ENCODE peak calls at places on chromosomes 5 and 9, in nine cellular contexts. N is upper lobe of right lung, A is endothelial cell, G is WTC11, Y is neural crest cell, L is Panc1, M is H9, H is stomach, Z is nephron progenitor cell. F is an unnamed sample.

GRCh38 chr9:2494571-2494970 is 127.0 kb upstream of the VLDLR start:
- DNase-seq in N (no peak), A (no peak), G (no peak), Y (no peak), L (no peak), M (peak), H (no peak), Z (no peak), F (no peak)

GRCh38 chr9:81906656-81907055 is 21.6 kb upstream of the SPATA31D4 start:
- DNase-seq in N (no peak), A (no peak), G (no peak), Y (no peak), L (no peak), M (no peak), H (no peak), Z (no peak), F (no peak)

GRCh38 chr5:154779105-154779504 is 23.9 kb downstream of the LARP1 start:
- DNase-seq in N (no peak), A (no peak), G (no peak), Y (no peak), L (peak), M (no peak), H (no peak), Z (no peak), F (no peak)

GRCh38 chr5:32760091-32760509 is 49.0 kb downstream of the NPR3 start:
- DNase-seq in N (no peak), A (no peak), G (no peak), Y (no peak), L (peak), M (no peak), H (no peak), Z (no peak), F (no peak)

GRCh38 chr5:158020555-158021418 is 161.8 kb upstream of the CLINT1 start:
- DNase-seq in N (no peak), A (no peak), G (no peak), Y (no peak), L (no peak), M (no peak), H (no peak), Z (no peak), F (no peak)

GRCh38 chr9:123784513-123784912 is 145.4 kb downstream of the DENND1A start:
- DNase-seq in N (no peak), A (no peak), G (no peak), Y (no peak), L (no peak), M (no peak), H (no peak), Z (no peak), F (no peak)

GRCh38 chr9:126373241-126373640 is 46.6 kb downstream of the MVB12B start:
- DNase-seq in N (no peak), A (peak), G (no peak), Y (no peak), L (no peak), M (no peak), H (no peak), Z (no peak), F (no peak)

GRCh38 chr5:172403191-172403794 is 51.0 kb downstream of the SH3PXD2B start:
- DNase-seq in N (no peak), A (peak), G (peak), Y (peak), L (no peak), M (no peak), H (no peak), Z (peak), F (no peak)

GRCh38 chr9:14466828-14467227 is 152.9 kb upstream of the NFIB start:
- DNase-seq in N (no peak), A (no peak), G (peak), Y (no peak), L (no peak), M (no peak), H (no peak), Z (no peak), F (no peak)

GRCh38 chr9:18061856-18062255 is 412.1 kb upstream of the ADAMTSL1 start:
- DNase-seq in N (no peak), A (no peak), G (no peak), Y (no peak), L (no peak), M (no peak), H (no peak), Z (no peak), F (no peak)

GRCh38 chr5:56339732-56340131 is 106.6 kb upstream of the ANKRD55 start:
- DNase-seq in N (no peak), A (no peak), G (no peak), Y (no peak), L (no peak), M (no peak), H (no peak), Z (no peak), F (no peak)

GRCh38 chr5:76831108-76831447 is 12.2 kb downstream of the F2RL1 start:
- DNase-seq in N (no peak), A (peak), G (no peak), Y (no peak), L (no peak), M (no peak), H (peak), Z (no peak), F (no peak)

GRCh38 chr9:110742741-110743371 is 74.3 kb downstream of the MUSK start:
- DNase-seq in N (no peak), A (no peak), G (peak), Y (no peak), L (no peak), M (no peak), H (no peak), Z (no peak), F (no peak)

GRCh38 chr9:7368410-7369292 is 430.9 kb downstream of the DMAC1 start:
- DNase-seq in N (no peak), A (no peak), G (no peak), Y (no peak), L (no peak), M (no peak), H (no peak), Z (no peak), F (no peak)

GRCh38 chr9:123370108-123370507 is 14.1 kb downstream of the CRB2 start:
- DNase-seq in N (no peak), A (no peak), G (no peak), Y (no peak), L (no peak), M (no peak), H (no peak), Z (no peak), F (no peak)

GRCh38 chr9:17802249-17802857 is 223.5 kb downstream of the SH3GL2 start:
- DNase-seq in N (no peak), A (peak), G (no peak), Y (no peak), L (no peak), M (no peak), H (no peak), Z (no peak), F (no peak)

GRCh38 chr5:1660511-1660910 is 136.8 kb upstream of the LPCAT1 start:
- DNase-seq in N (peak), A (no peak), G (no peak), Y (no peak), L (no peak), M (peak), H (no peak), Z (no peak), F (no peak)

GRCh38 chr9:95725045-95725444 is 150.4 kb upstream of the ERCC6L2 start:
- DNase-seq in N (no peak), A (no peak), G (no peak), Y (no peak), L (no peak), M (no peak), H (no peak), Z (no peak), F (no peak)

GRCh38 chr5:177232761-177233160 is 70.8 kb downstream of the RAB24 start:
- DNase-seq in N (no peak), A (no peak), G (no peak), Y (no peak), L (no peak), M (no peak), H (no peak), Z (no peak), F (no peak)

GRCh38 chr5:38645508-38645907 is 89.1 kb upstream of the LIFR start:
- DNase-seq in N (no peak), A (no peak), G (no peak), Y (no peak), L (no peak), M (no peak), H (no peak), Z (no peak), F (no peak)

GRCh38 chr5:116764941-116765340 is 190.3 kb upstream of the SEMA6A start:
- DNase-seq in N (no peak), A (no peak), G (no peak), Y (no peak), L (no peak), M (no peak), H (no peak), Z (no peak), F (no peak)

GRCh38 chr5:6759401-6759800 is 46.2 kb downstream of the TENT4A start:
- DNase-seq in N (no peak), A (no peak), G (no peak), Y (no peak), L (no peak), M (peak), H (no peak), Z (no peak), F (peak)

GRCh38 chr9:130171226-130172148 is 717 bp upstream of the NCS1 start:
- DNase-seq in N (no peak), A (no peak), G (peak), Y (no peak), L (no peak), M (peak), H (no peak), Z (no peak), F (no peak)

GRCh38 chr5:99169309-99169708 is 240.5 kb upstream of the CHD1 start:
- DNase-seq in N (no peak), A (no peak), G (no peak), Y (no peak), L (no peak), M (no peak), H (no peak), Z (no peak), F (no peak)

GRCh38 chr5:83000448-83000847 is 76.7 kb downstream of the TMEM167A start:
- DNase-seq in N (no peak), A (no peak), G (no peak), Y (no peak), L (no peak), M (no peak), H (no peak), Z (no peak), F (no peak)

GRCh38 chr9:94681508-94681907 is 42.2 kb upstream of the FBP1 start:
- DNase-seq in N (peak), A (peak), G (peak), Y (peak), L (no peak), M (peak), H (peak), Z (peak), F (peak)

GRCh38 chr5:154460172-154460571 is 14.4 kb downstream of the SAP30L start:
- DNase-seq in N (no peak), A (no peak), G (no peak), Y (no peak), L (no peak), M (no peak), H (no peak), Z (no peak), F (no peak)

GRCh38 chr5:53095931-53096525 is 13.5 kb downstream of the MOCS2 start:
- DNase-seq in N (no peak), A (peak), G (peak), Y (peak), L (peak), M (peak), H (peak), Z (peak), F (peak)

GRCh38 chr9:98228392-98229089 is 26.9 kb downstream of the TBC1D2 start:
- DNase-seq in N (no peak), A (no peak), G (no peak), Y (no peak), L (no peak), M (no peak), H (no peak), Z (no peak), F (no peak)

GRCh38 chr9:109793196-109793595 is 13.2 kb downstream of the PALM2AKAP2 start:
- DNase-seq in N (no peak), A (no peak), G (no peak), Y (no peak), L (no peak), M (no peak), H (no peak), Z (no peak), F (no peak)

GRCh38 chr5:72586788-72587530 is 79.7 kb upstream of the ZNF366 start:
- DNase-seq in N (no peak), A (no peak), G (no peak), Y (no peak), L (no peak), M (no peak), H (no peak), Z (no peak), F (no peak)

GRCh38 chr5:157449011-157449723 is 10.8 kb upstream of the NIPAL4 start:
- DNase-seq in N (no peak), A (no peak), G (no peak), Y (no peak), L (no peak), M (peak), H (peak), Z (no peak), F (no peak)

GRCh38 chr9:134624827-134625181 is 16.8 kb upstream of the COL5A1 start:
- DNase-seq in N (peak), A (no peak), G (peak), Y (no peak), L (no peak), M (peak), H (no peak), Z (no peak), F (no peak)

GRCh38 chr5:112339761-112340160 is 79.3 kb downstream of the EPB41L4A start:
- DNase-seq in N (no peak), A (no peak), G (no peak), Y (no peak), L (no peak), M (no peak), H (no peak), Z (no peak), F (no peak)

GRCh38 chr5:91016954-91017690 is 366.0 kb downstream of the ARRDC3 start:
- DNase-seq in N (no peak), A (no peak), G (no peak), Y (no peak), L (no peak), M (no peak), H (no peak), Z (no peak), F (no peak)

GRCh38 chr5:88405783-88406182 is 137.1 kb upstream of the TMEM161B start:
- DNase-seq in N (no peak), A (no peak), G (no peak), Y (no peak), L (no peak), M (no peak), H (no peak), Z (no peak), F (no peak)

GRCh38 chr9:97773723-97774122 is 76.6 kb upstream of the XPA start:
- DNase-seq in N (no peak), A (no peak), G (no peak), Y (no peak), L (no peak), M (no peak), H (peak), Z (no peak), F (no peak)

GRCh38 chr9:135890190-135890861 is 17.0 kb downstream of the CAMSAP1 start:
- DNase-seq in N (peak), A (no peak), G (no peak), Y (no peak), L (no peak), M (no peak), H (peak), Z (no peak), F (no peak)
- TF ChIP-seq CTCF in N (no peak), A (no peak), G (no peak), Y (no peak), L (no peak), M (no peak), H (no peak), Z (no peak), F (no peak)

DNA sequence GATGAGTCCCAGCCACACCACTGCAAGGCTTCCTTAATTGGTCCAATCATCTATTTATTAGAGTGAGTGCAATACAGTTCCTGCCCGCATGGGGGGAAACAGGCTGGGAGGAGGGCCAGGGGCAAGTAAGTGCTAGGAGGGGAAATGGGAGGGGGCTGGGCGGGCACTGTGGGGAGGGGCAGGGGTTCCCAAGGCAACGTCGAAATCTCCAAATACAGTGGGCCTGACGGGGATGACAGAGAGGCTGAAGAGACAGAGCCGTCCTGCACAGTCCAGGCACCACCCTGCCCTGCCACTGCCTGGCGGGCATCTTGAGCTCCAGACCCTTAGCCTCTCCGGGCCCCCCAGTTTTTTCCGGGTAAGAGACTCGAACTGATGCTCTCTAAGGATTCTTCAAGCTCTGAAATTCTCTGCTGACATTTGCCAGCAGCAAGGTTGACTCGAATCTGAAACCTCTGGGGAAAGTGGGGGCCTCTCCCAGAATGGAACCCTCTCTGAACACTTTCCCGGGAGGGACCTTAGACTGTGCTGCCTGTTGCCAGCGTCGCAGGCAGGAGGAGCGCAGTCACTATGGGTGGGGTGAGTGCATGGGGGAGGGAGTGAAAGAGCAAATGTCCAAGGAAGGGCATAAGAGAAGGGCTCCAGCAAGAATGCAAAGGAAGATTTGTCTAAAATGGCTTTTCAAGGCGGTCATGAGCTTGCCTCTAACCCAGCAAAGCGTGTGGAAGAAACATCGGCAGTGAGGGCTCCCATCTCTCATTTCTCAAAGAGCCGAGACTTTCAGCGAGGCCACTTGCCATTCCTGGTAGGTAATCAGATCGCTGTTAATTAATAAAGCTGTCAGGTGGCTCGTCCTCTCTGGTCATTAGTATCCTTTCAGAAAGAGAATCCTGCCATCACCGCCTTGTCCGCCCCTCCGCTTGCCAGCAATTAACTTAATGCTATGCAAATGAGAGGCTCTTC is 98.9 kb downstream of the GTF3C4 start:
- DNase-seq in N (peak), A (peak), G (peak), Y (no peak), L (no peak), M (peak), H (peak), Z (peak), F (peak)
- TF ChIP-seq CTCF in N (peak), A (peak), G (peak), Y (peak), L (peak), M (peak), H (peak), Z (peak), F (peak)

DNA sequence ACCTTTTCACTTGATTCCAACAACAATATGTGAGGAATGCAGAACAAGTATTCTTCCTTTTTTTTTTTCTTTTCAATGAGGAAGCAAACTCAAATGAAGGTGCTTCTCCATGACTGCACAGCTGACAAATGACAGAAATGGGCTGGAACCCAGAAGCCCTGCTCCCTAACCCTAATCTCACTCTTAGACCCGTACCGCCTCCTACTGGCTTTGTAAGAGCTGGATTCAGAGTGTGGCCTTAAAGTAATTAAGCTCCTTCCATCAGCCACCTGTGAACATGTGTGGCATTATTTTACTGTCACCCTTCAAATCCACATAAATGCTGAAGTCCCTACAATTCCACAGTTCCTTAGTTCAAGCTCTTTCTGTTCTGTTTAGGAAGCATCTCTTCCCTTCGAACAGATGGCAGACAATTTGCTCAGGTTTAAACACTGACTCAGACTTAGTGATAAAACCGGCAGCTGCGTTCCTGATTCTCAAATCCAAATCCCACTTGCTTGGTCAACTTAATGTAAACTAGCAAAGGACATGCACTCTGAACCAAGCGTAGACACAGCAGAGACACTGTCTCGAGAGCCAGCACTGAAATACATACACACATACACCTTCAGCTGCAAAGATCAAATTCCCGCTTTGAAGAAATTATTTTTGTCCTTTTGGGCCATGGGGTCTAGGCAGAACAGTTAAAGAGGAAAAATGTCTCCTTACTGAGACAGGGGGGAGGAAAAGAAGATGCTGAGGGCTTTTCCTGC is 316.7 kb upstream of the TLE4 start:
- DNase-seq in N (no peak), A (no peak), G (peak), Y (no peak), L (no peak), M (peak), H (no peak), Z (no peak), F (no peak)
- TF ChIP-seq CTCF in N (no peak), A (no peak), G (no peak), Y (peak), L (peak), M (peak), H (no peak), Z (no peak), F (no peak)

GRCh38 chr9:131872006-131872405 is 132.1 kb upstream of the RAPGEF1 start:
- DNase-seq in N (peak), A (peak), G (peak), Y (no peak), L (no peak), M (peak), H (no peak), Z (no peak), F (no peak)
- TF ChIP-seq CTCF in N (no peak), A (peak), G (peak), Y (no peak), L (no peak), M (peak), H (no peak), Z (peak), F (no peak)